ENCODE peak calls at places on chromosomes 2 and 18, in ten cellular contexts. W is GM13977, U is mucosa of gallbladder, N is ELR, X is nucleus accumbens, F is fibroblast of villous mesenchyme, J is GM19239, A is GM10248, I is GM23248, Q is A549. T is an unnamed sample.
A peak's percentile ranks its signal among the peaks of the same experiment; 100 is the strongest.

GRCh38 chr2:54524236-54524991 is 68.3 kb downstream of the SPTBN1 start:
- DNase-seq in N (peak; percentile 72), U (no peak), F (peak; percentile 80), I (peak; percentile 67), J (peak; percentile 19), A (peak; percentile 55), W (peak; percentile 56), Q (peak; percentile 28), X (no peak), T (no peak)

GRCh38 chr2:38866773-38867443 is 8.8 kb downstream of the DHX57 start:
- DNase-seq in I (peak; percentile 2), W (no peak), U (no peak), N (peak; percentile 67), A (no peak), J (no peak), Q (no peak), F (no peak), X (no peak), T (no peak)

GRCh38 chr2:97763176-97763845 is 49.9 kb downstream of the ZAP70 start:
- DNase-seq in F (no peak), W (no peak), N (peak; percentile 65), Q (no peak), J (no peak), U (no peak), I (no peak), A (no peak), X (no peak), T (no peak)

GRCh38 chr2:240309214-240309613 is 126.2 kb upstream of the GPC1 start:
- DNase-seq in I (no peak), U (no peak), Q (no peak), N (no peak), F (no peak), X (no peak), W (no peak), A (no peak), J (no peak), T (no peak)

GRCh38 chr2:167749641-167750040 is 497.8 kb downstream of the STK39 start:
- DNase-seq in I (no peak), Q (no peak), X (no peak), W (no peak), N (no peak), J (no peak), U (no peak), F (no peak), A (no peak), T (no peak)

GRCh38 chr2:218166791-218167190 is at the start of gene CXCR1:
- DNase-seq in I (no peak), A (no peak), F (no peak), X (no peak), Q (no peak), W (no peak), N (no peak), U (no peak), J (no peak), T (no peak)

GRCh38 chr2:175158894-175159293 is 9.1 kb downstream of the ATF2 start:
- DNase-seq in X (no peak), W (no peak), U (no peak), J (no peak), F (no peak), Q (no peak), N (no peak), I (no peak), A (no peak), T (no peak)

GRCh38 chr2:241112592-241112991 is 10.5 kb upstream of the MTERF4 start:
- DNase-seq in I (no peak), W (peak; percentile 68), J (no peak), A (peak; percentile 50), N (no peak), Q (no peak), F (no peak), U (no peak), X (no peak), T (no peak)

GRCh38 chr2:241272298-241272721 is 43.2 kb downstream of the HDLBP start:
- DNase-seq in U (no peak), Q (peak; percentile 19), N (peak; percentile 43), A (peak; percentile 44), I (peak; percentile 78), W (peak; percentile 57), J (peak; percentile 40), X (no peak), F (peak; percentile 34), T (peak; percentile 68)

GRCh38 chr2:73823916-73824523 is 4.7 kb upstream of the STAMBP start:
- DNase-seq in X (no peak), W (peak; percentile 49), U (peak; percentile 44), F (peak; percentile 90), A (peak; percentile 47), I (peak; percentile 79), J (peak; percentile 10), Q (peak; percentile 91), N (peak; percentile 83), T (no peak)

GRCh38 chr2:176338395-176338794 is 69.2 kb downstream of the MTX2 start:
- DNase-seq in U (no peak), N (no peak), A (no peak), I (no peak), X (no peak), J (no peak), Q (no peak), W (no peak), F (no peak), T (no peak)

GRCh38 chr2:20327370-20327769 is 23.3 kb downstream of the PUM2 start:
- DNase-seq in Q (no peak), I (no peak), J (no peak), A (no peak), N (no peak), U (no peak), F (no peak), X (no peak), W (no peak), T (no peak)

GRCh38 chr2:60556441-60556997 is 3.1 kb upstream of the BCL11A start:
- DNase-seq in W (no peak), Q (no peak), U (no peak), I (no peak), X (no peak), N (no peak), J (no peak), F (no peak), A (no peak), T (no peak)

GRCh38 chr18:61993831-61994230 is 101.0 kb upstream of the RNF152 start:
- DNase-seq in W (no peak), F (no peak), I (peak; percentile 41), A (no peak), Q (no peak), X (no peak), U (no peak), N (no peak), J (no peak), T (no peak)

GRCh38 chr2:180662555-180662954 is 317.9 kb upstream of the UBE2E3 start:
- DNase-seq in W (no peak), U (no peak), I (peak; percentile 54), J (no peak), Q (no peak), N (peak; percentile 23), A (no peak), F (no peak), X (no peak), T (no peak)

GRCh38 chr2:1841461-1841860 is 97.1 kb upstream of the PXDN start:
- DNase-seq in N (no peak), W (no peak), X (no peak), J (no peak), A (no peak), Q (no peak), U (no peak), I (no peak), F (no peak), T (no peak)

GRCh38 chr2:113198790-113199612 is 25.2 kb downstream of the PSD4 start:
- DNase-seq in J (peak; percentile 78), F (peak; percentile 62), X (peak; percentile 47), U (peak; percentile 75), N (peak; percentile 74), A (peak; percentile 91), Q (peak; percentile 90), W (peak; percentile 91), I (peak; percentile 91), T (peak; percentile 92)

GRCh38 chr2:157874278-157874825 is 1.8 kb downstream of the ACVR1 start:
- DNase-seq in Q (no peak), J (no peak), X (no peak), W (no peak), F (peak; percentile 16), I (peak; percentile 38), U (no peak), A (no peak), N (no peak), T (no peak)

GRCh38 chr2:223081789-223082188 is 29.8 kb downstream of the KCNE4 start:
- DNase-seq in W (no peak), I (peak; percentile 38), X (no peak), F (no peak), U (no peak), Q (no peak), N (no peak), A (no peak), J (no peak), T (no peak)

GRCh38 chr2:196252408-196253114 is 81.2 kb upstream of the STK17B start:
- DNase-seq in F (no peak), N (peak; percentile 60), Q (no peak), I (peak; percentile 76), A (no peak), W (no peak), J (no peak), U (no peak), X (no peak), T (no peak)

GRCh38 chr2:59076079-59076619 is 835.0 kb upstream of the FANCL start:
- DNase-seq in Q (no peak), F (no peak), W (no peak), X (no peak), N (no peak), U (no peak), I (no peak), A (no peak), J (no peak), T (no peak)

GRCh38 chr2:185979546-185980071 is 241.0 kb downstream of the FSIP2 start:
- DNase-seq in I (peak; percentile 62), J (no peak), N (peak; percentile 75), X (no peak), F (no peak), Q (no peak), A (no peak), W (no peak), U (no peak), T (no peak)

GRCh38 chr2:223846524-223846923 is 9.1 kb upstream of the AP1S3 start:
- DNase-seq in Q (peak; percentile 50), J (no peak), A (no peak), I (peak; percentile 87), X (no peak), F (peak; percentile 66), N (peak; percentile 86), W (no peak), U (no peak), T (no peak)

GRCh38 chr2:195472835-195473234 is 184.2 kb upstream of the SLC39A10 start:
- DNase-seq in U (no peak), A (no peak), J (no peak), I (no peak), W (no peak), N (no peak), X (no peak), Q (no peak), F (no peak), T (no peak)

GRCh38 chr2:159855153-159856140 is 57.4 kb upstream of the CD302 start:
- DNase-seq in N (no peak), J (no peak), A (no peak), W (no peak), Q (no peak), X (no peak), U (no peak), F (no peak), I (peak; percentile 36), T (no peak)

GRCh38 chr18:9617006-9617542 is 2.7 kb upstream of the PPP4R1 start:
- DNase-seq in Q (no peak), X (no peak), W (no peak), F (no peak), J (no peak), N (peak; percentile 52), A (no peak), U (no peak), I (peak; percentile 38), T (no peak)

GRCh38 chr2:46377287-46377605 is 80.0 kb downstream of the EPAS1 start:
- DNase-seq in A (no peak), F (peak; percentile 48), I (no peak), X (peak; percentile 19), U (peak; percentile 37), N (no peak), W (no peak), Q (peak; percentile 36), J (no peak), T (no peak)

GRCh38 chr2:26727641-26728561 is 35.4 kb downstream of the KCNK3 start:
- DNase-seq in N (no peak), I (peak; percentile 56), F (no peak), U (no peak), J (no peak), A (no peak), Q (no peak), W (no peak), X (no peak), T (no peak)